ENCODE peak calls at places on chromosomes 6 and 20, in nine cellular contexts. D is dorsolateral prefrontal cortex; T is uterus; K is HepG2; Y is right atrium auricular region; P is CD8-positive, alpha-beta memory T cell; H is A549; Z is hepatocyte; Q is CD8-positive, alpha-beta T cell. L is an unnamed sample.

GRCh38 chr6:170287371-170287876 is 3.5 kb downstream of the DLL1 start:
- DNase-seq in T (no peak), K (no peak), Z (no peak), H (no peak), Q (no peak), Y (no peak), P (no peak), D (peak), L (peak)

GRCh38 chr6:135740580-135740979 is 110.9 kb upstream of the PDE7B start:
- DNase-seq in Z (no peak), K (no peak), P (no peak), H (no peak), Q (no peak), Y (no peak), T (no peak), D (no peak), L (no peak)

GRCh38 chr6:16762265-16762546 is 946 bp upstream of the ATXN1 start:
- DNase-seq in P (no peak), D (no peak), T (no peak), H (peak), Y (no peak), Q (no peak), Z (no peak), K (no peak), L (no peak)

GRCh38 chr6:44508646-44509045 is 121.1 kb downstream of the CDC5L start:
- DNase-seq in Q (no peak), K (no peak), H (no peak), T (no peak), Z (no peak), Y (no peak), D (no peak), P (no peak), L (no peak)

GRCh38 chr6:156934054-156934424 is 156.9 kb downstream of the ARID1B start:
- DNase-seq in H (no peak), P (no peak), K (no peak), Y (no peak), Q (no peak), D (no peak), Z (no peak), T (no peak), L (no peak)

GRCh38 chr6:111673086-111673485 is 67.4 kb upstream of the TRAF3IP2 start:
- DNase-seq in D (no peak), Y (no peak), Q (no peak), P (no peak), Z (no peak), T (no peak), H (no peak), K (no peak), L (no peak)

GRCh38 chr20:38883081-38883980 is 42.9 kb upstream of the FAM83D start:
- DNase-seq in P (no peak), D (peak), T (no peak), Z (no peak), Q (no peak), H (no peak), K (no peak), Y (no peak), L (no peak)

GRCh38 chr6:15491255-15491985 is 171.4 kb downstream of the DTNBP1 start:
- DNase-seq in T (peak), K (peak), P (peak), H (peak), Y (peak), Z (peak), Q (peak), D (peak), L (peak)

GRCh38 chr20:48879609-48880008 is 41.9 kb upstream of the ARFGEF2 start:
- DNase-seq in Y (no peak), K (no peak), P (no peak), Z (no peak), Q (no peak), D (no peak), T (no peak), H (no peak), L (no peak)

GRCh38 chr6:69783124-69783523 is 13.7 kb downstream of the LMBRD1 start:
- DNase-seq in H (no peak), Q (no peak), T (no peak), P (no peak), Z (no peak), D (no peak), K (no peak), Y (no peak), L (no peak)

GRCh38 chr20:48656661-48657211 is 171.1 kb downstream of the PREX1 start:
- DNase-seq in K (peak), D (peak), H (peak), P (no peak), Z (no peak), Y (no peak), Q (no peak), T (no peak), L (no peak)

GRCh38 chr6:152232494-152233151 is 404.5 kb downstream of the SYNE1 start:
- DNase-seq in P (no peak), T (no peak), D (no peak), K (peak), Q (no peak), Z (peak), H (no peak), Y (no peak), L (no peak)

GRCh38 chr6:45187841-45188240 is 140.3 kb upstream of the RUNX2 start:
- DNase-seq in Z (no peak), K (peak), H (no peak), Y (no peak), D (no peak), Q (no peak), T (no peak), P (no peak), L (no peak)

GRCh38 chr20:63825331-63826118 is 5.5 kb downstream of the ZBTB46 start:
- DNase-seq in Q (no peak), H (no peak), Y (no peak), K (no peak), P (no peak), D (no peak), Z (no peak), T (no peak), L (no peak)

GRCh38 chr20:10603971-10604864 is 69.6 kb downstream of the JAG1 start:
- DNase-seq in T (peak), H (peak), Q (no peak), P (no peak), D (no peak), K (peak), Y (peak), Z (peak), L (peak)

GRCh38 chr20:33316958-33317357 is 33.9 kb downstream of the BPIFB1 start:
- DNase-seq in Z (no peak), Y (no peak), H (no peak), P (no peak), T (no peak), D (no peak), Q (no peak), K (no peak), L (no peak)

GRCh38 chr6:7196019-7196402 is 88.2 kb downstream of the RREB1 start:
- DNase-seq in Z (no peak), D (no peak), K (no peak), Y (no peak), H (no peak), T (no peak), Q (no peak), P (no peak), L (no peak)

GRCh38 chr6:142387997-142388815 is 86.4 kb downstream of the ADGRG6 start:
- DNase-seq in K (peak), Y (no peak), D (no peak), H (no peak), Z (peak), T (no peak), P (no peak), Q (no peak), L (no peak)

GRCh38 chr20:3406481-3407425 is 716 bp downstream of the DNAAF9 start:
- DNase-seq in D (peak), Z (peak), K (peak), H (peak), T (peak), Q (peak), P (no peak), Y (peak), L (peak)

GRCh38 chr20:22686097-22686496 is 101.7 kb upstream of the FOXA2 start:
- DNase-seq in K (peak), P (no peak), Z (peak), Y (no peak), D (peak), H (peak), Q (no peak), T (peak), L (no peak)

GRCh38 chr6:63690210-63690609 is 54.6 kb downstream of the PHF3 start:
- DNase-seq in Q (no peak), D (no peak), Y (no peak), Z (no peak), H (no peak), T (no peak), K (no peak), P (no peak), L (no peak)

GRCh38 chr6:140463312-140463710 is 1088.9 kb upstream of the CITED2 start:
- DNase-seq in P (no peak), T (no peak), D (no peak), H (no peak), Z (no peak), Q (no peak), K (no peak), Y (no peak), L (no peak)

GRCh38 chr6:140460267-140460666 is 1085.8 kb upstream of the CITED2 start:
- DNase-seq in P (no peak), Q (no peak), D (no peak), H (no peak), T (no peak), Y (no peak), Z (peak), K (no peak), L (no peak)

GRCh38 chr6:140464720-140465119 is 1090.3 kb upstream of the CITED2 start:
- DNase-seq in Z (no peak), Y (no peak), H (no peak), T (no peak), K (no peak), Q (no peak), D (no peak), P (no peak), L (no peak)

GRCh38 chr6:140462495-140463311 is 1088.3 kb upstream of the CITED2 start:
- DNase-seq in T (no peak), Q (no peak), P (no peak), H (no peak), Y (no peak), Z (peak), D (no peak), K (no peak), L (no peak)
- H3K27ac ChIP-seq in T (peak), Q (no peak), P (no peak), H (peak), Y (peak), Z (peak), D (no peak), K (no peak), L (peak)

GRCh38 chr6:139407718-139408222 is 33.3 kb upstream of the CITED2 start:
- DNase-seq in Q (no peak), H (no peak), D (no peak), P (no peak), T (no peak), K (no peak), Z (no peak), Y (no peak), L (no peak)

GRCh38 chr6:139402935-139403386 is 28.5 kb upstream of the CITED2 start:
- DNase-seq in Z (no peak), H (no peak), T (no peak), P (no peak), Y (no peak), D (no peak), K (no peak), Q (no peak), L (peak)

GRCh38 chr6:139409026-139409425 is 34.6 kb upstream of the CITED2 start:
- DNase-seq in Q (no peak), Y (no peak), T (no peak), P (no peak), K (no peak), H (no peak), Z (no peak), D (no peak), L (no peak)

DNA sequence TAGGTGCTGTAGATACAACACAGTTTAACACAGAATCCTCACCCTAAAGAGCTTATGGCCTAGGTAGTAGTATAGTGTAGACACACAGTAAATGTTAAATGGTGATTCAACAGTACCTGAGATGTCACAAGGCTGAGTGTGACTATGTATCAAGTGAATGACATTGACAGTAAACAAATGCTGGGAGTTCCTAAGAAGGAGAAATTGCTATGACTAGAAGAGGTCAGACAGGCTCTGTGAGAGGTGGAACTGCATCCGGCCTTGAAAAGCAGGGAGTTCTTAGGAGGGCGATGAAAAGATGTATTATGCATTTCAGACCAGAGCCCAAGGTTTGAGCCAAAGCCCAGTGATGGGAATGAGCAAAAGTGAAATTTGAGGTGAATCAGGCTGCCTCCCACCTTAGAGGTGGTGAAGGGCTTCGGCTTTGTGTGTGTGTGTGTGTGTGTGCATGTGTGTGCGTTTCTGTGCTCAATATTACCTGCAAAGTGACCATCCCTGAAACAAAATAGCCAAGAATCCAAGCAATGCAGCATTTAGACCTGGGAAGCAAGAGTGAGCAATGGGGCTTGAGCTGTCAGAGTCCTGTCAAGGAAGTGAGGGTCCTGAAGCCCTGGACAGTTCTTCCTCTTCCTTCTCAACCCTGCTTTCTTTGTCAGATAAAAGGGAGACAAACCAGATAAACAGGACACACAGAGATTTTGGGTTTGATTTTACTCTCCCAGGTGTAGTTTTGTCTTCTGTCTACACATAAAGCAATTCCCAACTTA is 32.3 kb upstream of the CITED2 start:
- DNase-seq in Z (peak), K (no peak), Q (no peak), T (no peak), P (no peak), H (no peak), Y (no peak), D (no peak), L (no peak)
- H3K27ac ChIP-seq in Z (peak), K (no peak), Q (no peak), T (no peak), P (no peak), H (no peak), Y (no peak), D (no peak), L (peak)

GRCh38 chr20:57435105-57435497 is 43.9 kb downstream of the RBM38 start:
- DNase-seq in P (no peak), D (no peak), Y (no peak), Q (no peak), Z (no peak), H (no peak), T (no peak), K (no peak), L (no peak)
- H3K27ac ChIP-seq in P (no peak), D (no peak), Y (peak), Q (no peak), Z (no peak), H (no peak), T (no peak), K (no peak), L (peak)

GRCh38 chr6:4066029-4066755 is 12.7 kb downstream of the FAM217A start:
- DNase-seq in T (no peak), H (no peak), K (peak), D (no peak), P (no peak), Z (no peak), Q (no peak), Y (no peak), L (no peak)
- H3K27ac ChIP-seq in T (no peak), H (no peak), K (no peak), D (no peak), P (no peak), Z (no peak), Q (no peak), Y (no peak), L (no peak)

DNA sequence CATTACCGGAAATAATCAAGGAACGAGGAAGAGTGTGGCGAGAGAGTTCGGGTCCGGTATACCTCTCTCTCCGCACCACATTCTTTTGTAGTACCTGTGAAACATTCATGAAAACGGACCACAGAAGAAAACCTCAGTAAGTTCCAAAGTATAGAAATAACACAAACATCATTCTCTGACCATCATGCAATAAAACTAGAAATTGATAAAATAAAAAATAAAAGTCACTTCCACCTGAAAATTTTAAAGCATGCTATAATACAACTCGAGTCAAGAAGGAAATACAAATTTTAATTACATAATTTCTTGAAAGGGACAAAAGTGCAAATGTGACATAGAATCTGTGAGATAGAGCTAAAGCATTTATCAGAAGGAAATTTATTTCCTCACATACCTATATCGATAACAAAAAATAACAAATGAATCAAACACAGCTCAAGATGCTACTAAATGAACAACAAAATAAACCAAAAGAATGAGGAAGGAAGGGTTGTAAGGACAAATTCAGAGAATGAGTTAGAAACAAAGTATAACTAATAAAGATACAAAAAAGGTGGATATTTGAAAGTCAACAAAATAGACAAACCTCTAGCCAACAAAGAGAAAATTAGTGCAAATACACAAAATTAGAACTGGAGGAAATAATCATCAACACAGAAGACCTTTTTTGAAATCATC is 84.2 kb downstream of the TRIM27 start:
- DNase-seq in Y (no peak), T (no peak), Z (no peak), D (no peak), Q (no peak), P (no peak), H (no peak), K (no peak), L (no peak)
- H3K27ac ChIP-seq in Y (no peak), T (peak), Z (peak), D (no peak), Q (no peak), P (peak), H (peak), K (no peak), L (peak)

GRCh38 chr6:88561034-88561973 is 395.2 kb upstream of the CNR1 start:
- DNase-seq in H (no peak), Z (no peak), T (no peak), P (no peak), D (no peak), Y (no peak), K (no peak), Q (no peak), L (no peak)
- H3K27ac ChIP-seq in H (no peak), Z (peak), T (no peak), P (no peak), D (no peak), Y (no peak), K (no peak), Q (no peak), L (peak)

GRCh38 chr6:108080010-108080780 is 5.7 kb upstream of the OSTM1 start:
- DNase-seq in Y (no peak), P (no peak), K (no peak), Q (no peak), H (no peak), Z (no peak), T (no peak), D (no peak), L (no peak)

GRCh38 chr6:108074057-108074358 is 533 bp downstream of the OSTM1 start:
- DNase-seq in T (no peak), H (no peak), K (peak), D (no peak), Q (no peak), Z (peak), Y (peak), P (no peak), L (peak)

GRCh38 chr6:108078191-108078590 is 3.6 kb upstream of the OSTM1 start:
- DNase-seq in D (no peak), K (no peak), Z (no peak), Y (no peak), H (no peak), T (no peak), P (no peak), Q (no peak), L (no peak)

GRCh38 chr6:108071736-108072276 is 2.7 kb downstream of the OSTM1 start:
- DNase-seq in Y (no peak), D (no peak), K (no peak), T (no peak), P (no peak), H (no peak), Z (no peak), Q (no peak), L (no peak)

GRCh38 chr6:108074359-108075144 is at the start of gene OSTM1:
- DNase-seq in Z (peak), Y (peak), D (peak), P (peak), K (peak), T (peak), Q (peak), H (peak), L (peak)
- H3K27ac ChIP-seq in Z (peak), Y (peak), D (peak), P (peak), K (peak), T (peak), Q (peak), H (peak), L (peak)